ENCODE peak calls at places on chromosome 13, in four cellular contexts. One of them, this sample, is unnamed.

GRCh38 chr13:50740052-50740741 is 103.3 kb downstream of the DLEU7 start:
- DNase-seq in small intestine: no peak
- DNase-seq in MG63: no peak
- DNase-seq in HEK293T: no peak
- DNase-seq in this sample: no peak

GRCh38 chr13:30866692-30867669 is 39.1 kb upstream of the MEDAG start:
- DNase-seq in HEK293T: no peak
- DNase-seq in small intestine: no peak
- DNase-seq in MG63: no peak
- DNase-seq in this sample: no peak

GRCh38 chr13:49220856-49221614 is 897 bp downstream of the MLNR start:
- DNase-seq in MG63: peak; percentile 9
- DNase-seq in small intestine: no peak
- DNase-seq in HEK293T: no peak
- DNase-seq in this sample: no peak

GRCh38 chr13:42836930-42837329 is 55.5 kb downstream of the FAM216B start:
- DNase-seq in small intestine: peak; percentile 39
- DNase-seq in MG63: peak; percentile 23
- DNase-seq in HEK293T: peak; percentile 19
- DNase-seq in this sample: no peak

GRCh38 chr13:40236566-40237168 is 429.8 kb downstream of the FOXO1 start:
- DNase-seq in small intestine: no peak
- DNase-seq in MG63: no peak
- DNase-seq in HEK293T: no peak
- DNase-seq in this sample: no peak

GRCh38 chr13:99894835-99895427 is 76.6 kb downstream of the ZIC5 start:
- DNase-seq in small intestine: peak; percentile 36
- DNase-seq in MG63: no peak
- DNase-seq in HEK293T: no peak
- DNase-seq in this sample: no peak

GRCh38 chr13:30714629-30715028 is 20.7 kb upstream of the ALOX5AP start:
- DNase-seq in MG63: no peak
- DNase-seq in HEK293T: no peak
- DNase-seq in small intestine: no peak
- DNase-seq in this sample: no peak

GRCh38 chr13:108361769-108362168 is 92.3 kb downstream of the TNFSF13B start:
- DNase-seq in small intestine: no peak
- DNase-seq in HEK293T: no peak
- DNase-seq in MG63: no peak
- DNase-seq in this sample: no peak

GRCh38 chr13:100439247-100439955 is 149.2 kb downstream of the GGACT start:
- DNase-seq in MG63: no peak
- DNase-seq in small intestine: no peak
- DNase-seq in HEK293T: no peak
- DNase-seq in this sample: no peak

GRCh38 chr13:101343128-101343787 is 73.0 kb downstream of the NALCN start:
- DNase-seq in HEK293T: no peak
- DNase-seq in MG63: peak; percentile 4
- DNase-seq in small intestine: no peak
- DNase-seq in this sample: no peak

GRCh38 chr13:102680133-102680717 is 14.6 kb downstream of the METTL21C start:
- DNase-seq in small intestine: no peak
- DNase-seq in MG63: no peak
- DNase-seq in HEK293T: no peak
- DNase-seq in this sample: no peak

GRCh38 chr13:86601351-86601750 is 802.1 kb upstream of the SLITRK6 start:
- DNase-seq in small intestine: no peak
- DNase-seq in MG63: no peak
- DNase-seq in HEK293T: no peak
- DNase-seq in this sample: peak; percentile 10

GRCh38 chr13:37959284-37959683 is 89.7 kb upstream of the TRPC4 start:
- DNase-seq in small intestine: no peak
- DNase-seq in MG63: no peak
- DNase-seq in HEK293T: no peak
- DNase-seq in this sample: no peak

GRCh38 chr13:97241761-97242160 is 19.6 kb downstream of the MBNL2 start:
- DNase-seq in MG63: no peak
- DNase-seq in small intestine: no peak
- DNase-seq in HEK293T: no peak
- DNase-seq in this sample: no peak

This sample was measured in COLO829.